ENCODE peak calls at places on chromosomes 16 and 17, in four cellular contexts. K, I, V and Z are unnamed samples.

GRCh38 chr16:1839554-1839953 is 12.5 kb downstream of the FAHD1 start:
- DNase-seq in K (no peak), I (no peak), V (no peak), Z (no peak)

GRCh38 chr17:47978324-47978723 is 7.4 kb downstream of the CDK5RAP3 start:
- DNase-seq in K (peak), I (peak), V (no peak), Z (peak)

GRCh38 chr17:76452102-76452645 is 778 bp downstream of the UBE2O start:
- DNase-seq in V (no peak), K (no peak), I (no peak), Z (peak)

GRCh38 chr16:89956511-89957213 is 8.1 kb downstream of the DEF8 start:
- DNase-seq in V (no peak), I (no peak), K (no peak), Z (no peak)

GRCh38 chr16:66604376-66605176 is at the start of gene CMTM3:
- DNase-seq in K (peak), V (peak), I (peak), Z (peak)

GRCh38 chr16:31221357-31222160 is 4.6 kb upstream of the PYDC1 start:
- DNase-seq in V (no peak), K (no peak), I (no peak), Z (no peak)

GRCh38 chr16:82152641-82153094 is 17.4 kb downstream of the MPHOSPH6 start:
- DNase-seq in I (no peak), K (peak), V (no peak), Z (no peak)

GRCh38 chr16:3766177-3766576 is 48.9 kb upstream of the TRAP1 start:
- DNase-seq in K (no peak), V (no peak), I (no peak), Z (no peak)

GRCh38 chr17:81740395-81740961 is 28.4 kb downstream of the SLC25A10 start:
- DNase-seq in V (peak), I (no peak), K (no peak), Z (peak)

GRCh38 chr17:8532021-8532420 is 96.3 kb downstream of the NDEL1 start:
- DNase-seq in I (peak), K (no peak), V (no peak), Z (no peak)

GRCh38 chr17:82003411-82004381 is 19.0 kb downstream of the CENPX start:
- DNase-seq in K (peak), I (peak), V (no peak), Z (no peak)

GRCh38 chr17:36128411-36128978 is 24.9 kb downstream of the CCL4 start:
- DNase-seq in V (no peak), I (no peak), K (no peak), Z (no peak)

GRCh38 chr17:82013341-82013740 is 9.3 kb downstream of the CENPX start:
- DNase-seq in V (no peak), K (peak), I (no peak), Z (no peak)

GRCh38 chr16:67112591-67113399 is 3.1 kb downstream of the PHAF1 start:
- DNase-seq in I (no peak), K (no peak), V (no peak), Z (no peak)

GRCh38 chr17:17514361-17514992 is 18.3 kb upstream of the RASD1 start:
- DNase-seq in K (no peak), I (no peak), V (peak), Z (no peak)

GRCh38 chr17:63066158-63066808 is 100.2 kb downstream of the TANC2 start:
- DNase-seq in V (no peak), I (no peak), K (no peak), Z (no peak)

GRCh38 chr16:67235816-67236547 is 9.1 kb downstream of the TMEM208 start:
- DNase-seq in I (no peak), K (no peak), V (no peak), Z (peak)

GRCh38 chr16:67966549-67967182 is 1.8 kb downstream of the SLC12A4 start:
- DNase-seq in K (no peak), I (no peak), V (no peak), Z (no peak)

GRCh38 chr16:57997176-57997527 is 3.3 kb downstream of the ZNF319 start:
- DNase-seq in V (peak), I (no peak), K (no peak), Z (no peak)

GRCh38 chr17:60134396-60135159 is 15.2 kb upstream of the CA4 start:
- DNase-seq in K (no peak), V (peak), I (no peak), Z (peak)

GRCh38 chr16:30761427-30761927 is 385 bp downstream of the CFAP119 start:
- DNase-seq in V (no peak), I (peak), K (no peak), Z (peak)

GRCh38 chr17:19568016-19568350 is 34.3 kb downstream of the SLC47A1 start:
- DNase-seq in I (no peak), K (no peak), V (no peak), Z (no peak)

GRCh38 chr16:24036614-24037013 is 200.8 kb downstream of the PRKCB start:
- DNase-seq in K (peak), V (no peak), I (peak), Z (peak)

GRCh38 chr16:67226804-67227566 is at the start of gene TMEM208:
- DNase-seq in V (peak), I (peak), K (peak), Z (peak)

GRCh38 chr17:61463068-61463980 is 11.1 kb downstream of the TBX4 start:
- DNase-seq in I (no peak), V (peak), K (no peak), Z (no peak)

GRCh38 chr16:35146031-35146710 is 1686.8 kb downstream of the TP53TG3F start:
- DNase-seq in V (no peak), I (no peak), K (no peak), Z (no peak)

GRCh38 chr16:4380131-4381063 is 8.7 kb downstream of the VASN start:
- DNase-seq in V (no peak), I (no peak), K (no peak), Z (no peak)

GRCh38 chr16:85570213-85570734 is 42.8 kb upstream of the GSE1 start:
- DNase-seq in K (no peak), I (no peak), V (no peak), Z (no peak)

GRCh38 chr17:76725580-76726230 is 701 bp downstream of the JMJD6 start:
- DNase-seq in I (peak), V (peak), K (peak), Z (peak)

GRCh38 chr17:69918164-69918563 is 156.9 kb upstream of the KCNJ16 start:
- DNase-seq in K (no peak), V (no peak), I (no peak), Z (no peak)

GRCh38 chr17:78935419-78936323 is 10.5 kb upstream of the TIMP2 start:
- DNase-seq in I (no peak), V (no peak), K (peak), Z (no peak)

GRCh38 chr16:77584205-77584859 is 138.0 kb upstream of the NUDT7 start:
- DNase-seq in V (no peak), K (peak), I (peak), Z (peak)

GRCh38 chr16:86504315-86505184 is 5.8 kb upstream of the FOXF1 start:
- DNase-seq in K (no peak), V (no peak), I (no peak), Z (no peak)

GRCh38 chr17:44203731-44204452 is 4.2 kb upstream of the ATXN7L3 start:
- DNase-seq in K (no peak), V (no peak), I (peak), Z (peak)

GRCh38 chr17:27315796-27316465 is 22.0 kb downstream of the WSB1 start:
- DNase-seq in I (no peak), V (no peak), K (no peak), Z (no peak)

DNA sequence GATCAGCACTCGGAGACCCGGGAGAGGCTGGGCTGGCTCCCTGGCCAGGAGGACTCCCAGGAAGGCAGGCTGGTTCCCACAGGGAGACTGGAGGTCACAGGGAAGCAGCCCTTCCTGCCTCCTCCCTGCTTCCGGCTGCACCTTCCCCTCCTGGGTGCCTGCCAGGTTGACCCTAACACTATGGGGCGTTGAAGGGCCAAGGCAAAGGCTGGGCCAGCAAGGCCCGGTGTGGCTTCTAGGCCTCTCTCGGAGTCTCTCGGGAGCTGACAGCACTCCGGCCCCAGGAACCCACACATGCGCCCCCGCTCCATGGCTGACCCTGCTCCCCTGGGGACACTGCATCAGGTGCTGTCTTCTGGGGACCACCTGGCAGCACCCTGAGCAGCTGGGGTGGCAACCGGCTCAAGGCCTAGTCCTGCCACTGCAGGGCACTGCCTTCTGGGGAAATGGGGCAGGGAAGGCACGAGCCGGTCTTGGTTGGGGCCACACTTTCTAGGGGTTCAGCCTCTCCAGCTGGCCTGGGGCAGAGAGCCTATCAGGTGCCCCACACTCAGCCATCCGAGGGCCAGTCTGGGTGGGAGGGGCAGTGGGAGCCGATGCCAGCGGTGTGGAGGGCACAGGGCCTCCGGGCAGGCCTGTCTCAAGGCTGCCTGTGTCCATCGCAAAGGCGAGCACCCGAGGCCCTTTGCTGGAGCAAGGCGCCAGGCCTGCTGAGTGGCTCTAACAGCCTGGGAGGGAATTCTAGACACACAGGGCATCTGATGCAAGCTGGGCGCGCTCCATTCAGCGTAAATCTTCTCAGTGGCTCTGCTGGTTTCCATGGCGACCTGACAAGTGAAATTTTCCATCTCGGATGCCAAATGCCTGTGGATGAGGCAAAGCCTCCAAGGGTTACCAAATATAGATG is 5.6 kb upstream of the MTSS2 start:
- DNase-seq in K (peak), I (peak), V (peak), Z (peak)
- TF ChIP-seq POLR2A in K (no peak), I (no peak), V (no peak), Z (no peak)

GRCh38 chr16:27549857-27550581 is at the start of the genes GTF3C1 and KATNIP:
- DNase-seq in V (peak), K (peak), I (peak), Z (peak)
- TF ChIP-seq POLR2A in V (peak), K (peak), I (peak), Z (peak)

GRCh38 chr17:7035591-7036368 is at the start of gene SLC16A13:
- DNase-seq in K (peak), I (peak), V (peak), Z (peak)
- TF ChIP-seq POLR2A in K (peak), I (peak), V (peak), Z (peak)

DNA sequence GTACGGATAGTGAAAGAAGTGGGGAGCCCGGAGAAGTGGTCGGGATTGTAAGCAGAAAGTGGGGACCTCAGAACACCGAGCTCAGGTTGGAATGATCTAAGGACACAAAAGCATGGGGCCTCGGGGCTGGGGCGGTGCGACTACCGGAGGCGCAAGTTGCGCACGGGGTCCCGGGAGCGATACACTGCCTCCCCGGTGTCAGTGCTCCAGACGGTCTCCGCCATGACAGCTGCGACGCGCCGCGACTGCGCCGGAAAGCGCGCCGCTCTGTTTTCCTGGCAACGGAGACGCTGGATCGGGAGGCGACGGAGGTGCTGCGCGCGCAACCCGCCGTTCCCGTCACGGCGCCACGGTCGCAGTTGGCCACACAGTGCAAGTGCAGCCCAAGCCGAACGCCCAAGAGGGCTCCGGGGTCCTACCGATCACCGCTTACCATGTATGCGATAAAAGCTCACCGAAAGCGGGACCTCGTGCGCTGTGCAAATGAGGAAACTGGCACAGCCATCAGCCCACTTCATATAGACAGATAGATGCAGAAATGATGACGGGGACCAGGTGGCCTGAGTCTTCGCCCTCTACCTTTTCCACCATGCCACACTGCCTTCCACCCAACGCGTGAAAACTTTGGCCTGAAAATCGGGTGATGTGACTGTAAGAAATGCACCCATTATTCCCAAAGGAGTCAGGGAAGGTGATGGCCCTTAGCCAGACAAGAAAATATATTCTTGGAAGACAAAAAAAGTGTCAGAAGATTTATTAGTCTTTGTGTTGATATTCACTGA is at the start of gene MKS1:
- DNase-seq in V (peak), K (peak), I (peak), Z (peak)
- TF ChIP-seq POLR2A in V (peak), K (peak), I (peak), Z (peak)

GRCh38 chr16:64880994-64881393 is 240.9 kb downstream of the CDH11 start:
- DNase-seq in K (no peak), I (no peak), V (no peak), Z (no peak)
- TF ChIP-seq POLR2A in K (no peak), I (no peak), V (no peak), Z (no peak)

DNA sequence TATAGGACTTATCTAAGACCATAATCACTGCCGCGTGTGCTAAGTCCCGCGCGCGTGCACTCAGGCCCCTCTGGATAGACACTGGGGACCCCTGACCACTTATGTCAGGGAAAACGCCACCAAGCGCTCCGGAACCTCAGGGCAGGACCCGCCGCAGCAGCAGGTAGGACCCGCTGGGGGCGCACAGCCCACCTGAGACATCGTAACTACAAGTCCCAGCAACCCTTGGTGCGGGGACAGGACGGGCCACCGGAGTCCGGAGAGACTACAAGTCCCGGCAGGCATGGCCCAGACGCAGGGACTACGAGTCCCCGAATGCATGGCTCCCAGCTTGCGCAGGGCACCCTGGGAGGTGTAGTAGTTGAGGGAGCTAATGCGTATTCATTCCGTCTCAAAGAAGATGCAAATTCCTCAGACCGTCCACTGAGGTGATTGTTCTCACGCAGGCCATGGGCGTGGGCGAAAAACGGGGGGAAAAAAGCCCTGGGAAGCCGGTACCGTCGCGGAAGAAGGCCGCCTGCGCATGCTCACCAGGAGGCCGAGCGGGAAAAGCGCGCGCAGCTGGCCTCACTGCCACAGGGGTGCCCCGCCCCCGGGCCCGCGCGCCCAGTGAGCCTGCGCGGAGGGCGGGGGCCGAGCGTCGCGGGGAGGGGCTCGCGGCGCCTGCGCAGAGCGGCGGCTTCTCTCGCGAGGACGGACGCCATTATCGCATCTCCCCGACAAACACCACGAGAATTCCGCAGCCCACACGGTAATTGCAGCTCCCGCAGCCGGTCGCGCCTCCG is at the start of gene BANP:
- DNase-seq in K (peak), I (peak), V (peak), Z (peak)
- TF ChIP-seq POLR2A in K (peak), I (peak), V (peak), Z (peak)